ENCODE peak calls at places on chromosomes 12 and 14, in ten cellular contexts. G, E, X, L, V, W, H, O, T and S are unnamed samples.
A peak's percentile ranks its signal among the peaks of the same experiment; 100 is the strongest.

GRCh38 chr12:62256408-62257079 is 3.7 kb upstream of the USP15 start:
- DNase-seq in X (peak; percentile 25), V (no peak), O (no peak), L (peak; percentile 43), W (peak; percentile 72), E (peak; percentile 44), G (no peak), T (no peak), H (no peak), S (peak; percentile 76)

GRCh38 chr12:90515199-90516175 is 439.5 kb downstream of the CCER1 start:
- DNase-seq in V (no peak), W (peak; percentile 7), G (no peak), L (no peak), H (no peak), E (peak; percentile 7), O (no peak), T (peak; percentile 17), X (no peak), S (peak; percentile 65)

GRCh38 chr14:20454359-20454644 is 310 bp downstream of the OSGEP start:
- DNase-seq in X (no peak), L (no peak), W (no peak), E (peak; percentile 84), G (peak; percentile 83), T (no peak), H (no peak), O (no peak), V (peak; percentile 33), S (peak; percentile 78)

GRCh38 chr12:53251477-53252348 is 16.4 kb upstream of the ESPL1 start:
- DNase-seq in X (peak; percentile 79), O (peak; percentile 42), L (peak; percentile 83), E (peak; percentile 44), H (peak; percentile 78), G (peak; percentile 28), T (peak; percentile 96), V (peak; percentile 46), W (peak; percentile 78), S (peak; percentile 51)

GRCh38 chr12:122880668-122881067 is 15.3 kb downstream of the VPS37B start:
- DNase-seq in X (no peak), G (no peak), H (no peak), W (peak; percentile 73), V (no peak), T (peak; percentile 50), L (no peak), E (no peak), O (peak; percentile 26), S (peak; percentile 70)

GRCh38 chr12:62525306-62525705 is 58.7 kb downstream of the MON2 start:
- DNase-seq in E (no peak), W (no peak), G (no peak), H (no peak), T (no peak), L (no peak), O (no peak), X (no peak), V (no peak), S (no peak)

GRCh38 chr12:109502332-109502731 is 24.9 kb downstream of the UBE3B start:
- DNase-seq in G (no peak), X (no peak), W (no peak), H (no peak), V (no peak), L (no peak), T (no peak), O (no peak), E (no peak), S (no peak)

GRCh38 chr14:64682843-64683242 is 21.4 kb upstream of the PLEKHG3 start:
- DNase-seq in X (no peak), W (no peak), G (no peak), H (no peak), T (no peak), E (no peak), L (no peak), V (no peak), O (no peak), S (peak; percentile 58)

GRCh38 chr12:26701604-26702215 is 131.3 kb downstream of the ITPR2 start:
- DNase-seq in W (peak; percentile 69), E (peak; percentile 33), X (no peak), G (peak; percentile 69), T (peak; percentile 51), O (no peak), L (no peak), H (peak; percentile 18), V (no peak), S (peak; percentile 60)

GRCh38 chr14:35362911-35363374 is 41.6 kb downstream of the NFKBIA start:
- DNase-seq in T (no peak), V (no peak), W (peak; percentile 68), O (no peak), X (no peak), H (no peak), L (no peak), G (no peak), E (peak; percentile 78), S (peak; percentile 45)

GRCh38 chr14:67820428-67820881 is 876 bp downstream of the RAD51B start:
- DNase-seq in T (no peak), O (no peak), W (peak; percentile 24), X (no peak), H (peak; percentile 6), G (no peak), V (no peak), L (no peak), E (peak; percentile 12), S (peak; percentile 10)

GRCh38 chr12:39451977-39452376 is 9.1 kb upstream of the KIF21A start:
- DNase-seq in O (no peak), E (no peak), H (no peak), X (no peak), T (no peak), W (no peak), L (no peak), G (peak; percentile 80), V (no peak), S (no peak)

GRCh38 chr14:91113829-91114078 is at the start of gene DGLUCY:
- DNase-seq in E (peak; percentile 64), W (peak; percentile 86), X (no peak), V (peak; percentile 32), O (no peak), G (peak; percentile 41), L (peak; percentile 75), H (no peak), T (peak; percentile 93), S (peak; percentile 74)